ENCODE peak calls at places on chromosome 14, in four cellular contexts. V is Panc1, P is cardiac muscle cell, B is kidney epithelial cell. I is an unnamed sample.

GRCh38 chr14:52266179-52266578 is 1.3 kb upstream of the PTGDR start:
- DNase-seq in P (no peak), B (no peak), V (no peak), I (no peak)

GRCh38 chr14:75711134-75711795 is 50.2 kb downstream of the TTLL5 start:
- DNase-seq in V (peak; percentile 15), B (no peak), P (peak; percentile 62), I (no peak)

GRCh38 chr14:97458302-97459137 is 661.3 kb downstream of the VRK1 start:
- DNase-seq in B (no peak), P (peak; percentile 21), V (no peak), I (no peak)

GRCh38 chr14:73008501-73008900 is 18.4 kb downstream of the ZFYVE1 start:
- DNase-seq in P (no peak), V (no peak), B (no peak), I (no peak)

GRCh38 chr14:51369814-51370213 is 129.8 kb downstream of the TMX1 start:
- DNase-seq in P (no peak), V (no peak), B (no peak), I (no peak)

GRCh38 chr14:52783211-52783610 is 8.2 kb downstream of the GNPNAT1 start:
- DNase-seq in P (no peak), V (no peak), B (no peak), I (no peak)

GRCh38 chr14:104390221-104390931 is 189.2 kb upstream of the C14orf180 start:
- DNase-seq in P (no peak), V (no peak), B (no peak), I (peak; percentile 85)

GRCh38 chr14:32470161-32470705 is 141.1 kb downstream of the AKAP6 start:
- DNase-seq in B (no peak), P (no peak), V (no peak), I (no peak)

GRCh38 chr14:40199101-40199500 is 766.9 kb upstream of the FBXO33 start:
- DNase-seq in V (no peak), P (no peak), B (no peak), I (no peak)

GRCh38 chr14:80055912-80056801 is 155.1 kb downstream of the DIO2 start:
- DNase-seq in B (peak; percentile 5), V (peak; percentile 18), P (peak; percentile 57), I (no peak)

GRCh38 chr14:102231476-102232347 is 73.3 kb downstream of the MOK start:
- DNase-seq in P (no peak), B (no peak), V (no peak), I (peak; percentile 76)

GRCh38 chr14:67137744-67138371 is 51.4 kb upstream of the GARIN2 start:
- DNase-seq in P (no peak), V (no peak), B (no peak), I (no peak)

GRCh38 chr14:62209287-62209899 is 447.2 kb downstream of the SNAPC1 start:
- DNase-seq in V (no peak), B (no peak), P (no peak), I (no peak)

GRCh38 chr14:60229614-60230013 is 19.4 kb upstream of the PPM1A start:
- DNase-seq in B (no peak), P (no peak), V (no peak), I (no peak)

GRCh38 chr14:102325791-102326345 is 6.3 kb downstream of the ZNF839 start:
- DNase-seq in P (no peak), B (no peak), V (no peak), I (no peak)

GRCh38 chr14:101561897-101562490 is 699 bp downstream of the DIO3 start:
- DNase-seq in B (no peak), V (no peak), P (no peak), I (no peak)

GRCh38 chr14:65821224-65821753 is 408.8 kb downstream of the FUT8 start:
- DNase-seq in P (no peak), B (no peak), V (no peak), I (no peak)

GRCh38 chr14:104187121-104187889 is 48.9 kb downstream of the KIF26A start:
- DNase-seq in V (no peak), P (no peak), B (no peak), I (no peak)

GRCh38 chr14:61140872-61141271 is 140.3 kb downstream of the TMEM30B start:
- DNase-seq in P (no peak), B (peak; percentile 49), V (no peak), I (no peak)

GRCh38 chr14:68312884-68313725 is 479.8 kb downstream of the ZFP36L1 start:
- DNase-seq in P (no peak), B (no peak), V (no peak), I (no peak)

GRCh38 chr14:50002926-50003212 is 110.0 kb downstream of the ARF6 start:
- DNase-seq in B (no peak), P (no peak), V (no peak), I (no peak)

GRCh38 chr14:50001146-50001998 is 108.5 kb downstream of the ARF6 start:
- DNase-seq in V (no peak), P (no peak), B (no peak), I (no peak)

GRCh38 chr14:50001999-50002925 is 109.4 kb downstream of the ARF6 start:
- DNase-seq in B (no peak), V (no peak), P (no peak), I (no peak)

GRCh38 chr14:50006141-50006540 is 110.2 kb downstream of the VCPKMT start:
- DNase-seq in V (no peak), B (no peak), P (no peak), I (no peak)

DNA sequence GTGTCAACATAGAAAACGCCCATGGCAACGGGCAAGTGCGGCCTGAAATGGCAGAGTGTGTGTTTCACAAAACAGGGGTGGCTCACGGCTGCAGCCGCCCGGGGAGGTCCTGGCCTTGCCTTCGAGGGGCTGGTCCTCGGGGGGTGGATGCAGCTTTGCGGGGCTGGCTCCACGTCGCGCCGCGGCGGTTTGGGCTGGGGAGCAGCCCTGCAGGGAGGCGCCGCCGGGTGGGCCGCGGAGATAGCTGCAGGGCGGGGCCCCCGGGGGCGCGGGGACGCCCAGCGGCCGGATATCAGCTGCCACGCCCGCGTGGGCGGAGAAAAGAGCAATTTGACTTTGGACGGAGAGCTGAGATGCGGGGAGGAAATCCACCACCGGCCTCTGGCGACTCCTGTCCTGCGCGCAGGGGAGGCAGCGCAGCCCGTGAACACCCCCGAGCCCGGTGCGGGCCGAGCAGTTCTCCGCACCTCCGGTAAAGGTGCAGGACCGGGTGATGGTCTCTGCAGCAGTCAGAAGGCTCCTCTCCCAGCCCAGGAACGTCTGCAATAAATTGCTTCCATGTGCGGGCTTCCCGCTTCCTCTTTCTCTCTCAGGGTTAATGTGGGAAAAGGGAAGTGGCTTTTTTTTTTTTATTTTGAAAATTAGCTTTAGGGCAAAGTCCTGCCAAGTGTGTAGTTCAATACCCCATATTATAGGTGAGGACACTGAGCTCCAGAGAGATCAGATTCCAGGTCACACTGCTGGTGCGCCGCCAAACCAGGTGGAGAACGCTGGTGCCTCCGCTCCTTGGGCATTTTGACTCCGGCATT is 110.5 kb downstream of the ARF6 start:
- DNase-seq in P (peak; percentile 45), B (no peak), V (no peak), I (peak; percentile 92)
- TF ChIP-seq CTCF in P (no peak), B (no peak), V (no peak), I (peak; percentile 42)

GRCh38 chr14:100387450-100387849 is 64.3 kb downstream of the SLC25A47 start:
- DNase-seq in P (no peak), B (no peak), V (no peak), I (no peak)

GRCh38 chr14:100386846-100387245 is 63.7 kb downstream of the SLC25A47 start:
- DNase-seq in V (no peak), P (no peak), B (no peak), I (no peak)

GRCh38 chr14:100389497-100390104 is 66.5 kb downstream of the SLC25A47 start:
- DNase-seq in P (no peak), V (no peak), B (no peak), I (no peak)

GRCh38 chr14:100386121-100386520 is 63.0 kb downstream of the SLC25A47 start:
- DNase-seq in B (no peak), V (no peak), P (no peak), I (no peak)

GRCh38 chr14:100388137-100389050 is 65.3 kb downstream of the SLC25A47 start:
- DNase-seq in B (no peak), V (no peak), P (no peak), I (no peak)
- TF ChIP-seq CTCF in B (no peak), V (no peak), P (no peak), I (no peak)

DNA sequence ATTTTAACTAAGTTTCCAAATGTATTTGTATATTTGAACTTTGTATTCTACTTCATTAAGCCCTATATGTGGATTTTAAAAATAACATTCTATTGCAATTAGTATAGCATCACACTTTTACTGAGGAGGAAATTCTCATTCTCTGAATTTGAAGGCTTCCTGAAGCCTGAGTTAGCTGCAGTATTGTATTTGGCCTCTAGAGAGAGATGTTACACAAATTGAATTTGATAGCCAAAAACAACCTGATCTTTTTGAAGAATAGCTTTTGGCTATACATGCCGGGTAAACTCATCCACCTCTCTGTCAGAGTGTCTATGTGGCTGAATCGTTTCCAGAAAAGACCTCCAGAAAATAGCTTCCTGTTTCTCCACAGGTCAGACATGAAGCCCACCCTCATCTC is 316.5 kb upstream of the OR4E1 start:
- DNase-seq in B (no peak), V (no peak), P (peak; percentile 28), I (no peak)
- TF ChIP-seq CTCF in B (peak; percentile 36), V (peak; percentile 46), P (peak; percentile 49), I (peak; percentile 64)

GRCh38 chr14:81938341-81938740 is 404.7 kb upstream of the SEL1L start:
- DNase-seq in B (no peak), V (no peak), P (no peak), I (no peak)

GRCh38 chr14:81940636-81941035 is 407.0 kb upstream of the SEL1L start:
- DNase-seq in V (no peak), P (no peak), B (no peak), I (no peak)

GRCh38 chr14:81936902-81937301 is 403.2 kb upstream of the SEL1L start:
- DNase-seq in B (no peak), V (no peak), P (no peak), I (no peak)

GRCh38 chr14:81946808-81947798 is 413.4 kb upstream of the SEL1L start:
- DNase-seq in P (no peak), V (no peak), B (no peak), I (no peak)

DNA sequence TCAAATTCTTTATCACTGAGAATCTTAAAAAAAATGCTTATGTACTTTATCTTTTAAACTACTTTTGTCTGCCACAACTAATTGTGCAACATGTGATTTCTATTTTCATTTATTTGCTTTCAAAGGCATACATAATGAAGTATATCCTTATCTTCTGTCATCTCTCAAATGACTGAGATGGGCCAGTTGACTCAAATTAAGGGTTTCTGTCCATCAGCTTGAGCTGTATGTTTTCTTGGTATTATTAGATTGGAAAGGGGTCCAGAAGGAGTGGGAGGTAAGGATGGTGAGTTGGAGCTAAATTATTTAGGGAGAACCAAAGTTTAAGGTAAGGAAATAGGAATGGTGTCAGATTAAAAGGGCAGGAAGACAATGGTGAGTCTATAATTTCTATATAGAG is 408.4 kb upstream of the SEL1L start:
- DNase-seq in B (no peak), P (no peak), V (no peak), I (no peak)
- TF ChIP-seq CTCF in B (no peak), P (no peak), V (no peak), I (no peak)